ENCODE peak calls at places on chromosomes 16 and 17, in six cellular contexts. One of them, this sample, is unnamed. For H3K4me1, the result is how much of the 10 kb centered on the place peaks cover.

GRCh38 chr17:80877829-80878303 is 113.8 kb upstream of the CHMP6 start:
- DNase-seq in HepG2: no peak
- DNase-seq in stomach: no peak
- DNase-seq in GM12878: no peak
- DNase-seq in GM23338: no peak
- DNase-seq in sigmoid colon: no peak
- DNase-seq in this sample: no peak

GRCh38 chr16:57036945-57037344 is 47.6 kb downstream of the NLRC5 start:
- DNase-seq in GM23338: no peak
- DNase-seq in HepG2: no peak
- DNase-seq in sigmoid colon: no peak
- DNase-seq in stomach: no peak
- DNase-seq in GM12878: no peak
- DNase-seq in this sample: no peak

GRCh38 chr16:31071861-31072260 is 2.2 kb downstream of the ZNF668 start:
- DNase-seq in GM12878: no peak
- DNase-seq in stomach: no peak
- DNase-seq in HepG2: no peak
- DNase-seq in sigmoid colon: no peak
- DNase-seq in GM23338: no peak
- DNase-seq in this sample: no peak

GRCh38 chr16:15966420-15967222 is 17.2 kb downstream of the ABCC1 start:
- DNase-seq in stomach: no peak
- DNase-seq in GM12878: no peak
- DNase-seq in HepG2: no peak
- DNase-seq in GM23338: no peak
- DNase-seq in sigmoid colon: no peak
- DNase-seq in this sample: no peak

GRCh38 chr16:58020628-58021521 is 4.7 kb upstream of the MMP15 start:
- DNase-seq in GM23338: peak
- DNase-seq in stomach: peak
- DNase-seq in sigmoid colon: no peak
- DNase-seq in HepG2: peak
- DNase-seq in GM12878: no peak
- DNase-seq in this sample: peak

GRCh38 chr16:68658258-68658973 is 13.3 kb downstream of the CDH3 start:
- DNase-seq in sigmoid colon: no peak
- DNase-seq in GM23338: no peak
- DNase-seq in stomach: no peak
- DNase-seq in HepG2: no peak
- DNase-seq in GM12878: no peak
- DNase-seq in this sample: peak

GRCh38 chr17:50139950-50140885 is 10.3 kb upstream of the SAMD14 start:
- DNase-seq in HepG2: peak
- DNase-seq in sigmoid colon: peak
- DNase-seq in GM12878: no peak
- DNase-seq in stomach: peak
- DNase-seq in GM23338: peak
- DNase-seq in this sample: peak

GRCh38 chr17:321386-321941 is 31.1 kb downstream of the RPH3AL start:
- DNase-seq in stomach: no peak
- DNase-seq in GM12878: no peak
- DNase-seq in sigmoid colon: no peak
- DNase-seq in HepG2: no peak
- DNase-seq in GM23338: no peak
- DNase-seq in this sample: no peak

GRCh38 chr17:15922586-15922985 is 22.3 kb upstream of the ADORA2B start:
- DNase-seq in GM23338: no peak
- DNase-seq in sigmoid colon: no peak
- DNase-seq in HepG2: no peak
- DNase-seq in GM12878: no peak
- DNase-seq in stomach: no peak
- DNase-seq in this sample: no peak

GRCh38 chr16:85449195-85449884 is 163.8 kb upstream of the GSE1 start:
- DNase-seq in stomach: peak
- DNase-seq in sigmoid colon: no peak
- DNase-seq in GM23338: no peak
- DNase-seq in GM12878: no peak
- DNase-seq in HepG2: peak
- DNase-seq in this sample: no peak
- H3K4me1 ChIP-seq in stomach: half or more
- H3K4me1 ChIP-seq in sigmoid colon: under half
- H3K4me1 ChIP-seq in GM23338: under half
- H3K4me1 ChIP-seq in GM12878: under half
- H3K4me1 ChIP-seq in HepG2: half or more
- H3K4me1 ChIP-seq in this sample: under half

GRCh38 chr17:1532836-1533602 is 16.6 kb upstream of the INPP5K start:
- DNase-seq in GM12878: no peak
- DNase-seq in HepG2: no peak
- DNase-seq in GM23338: peak
- DNase-seq in sigmoid colon: no peak
- DNase-seq in stomach: no peak
- DNase-seq in this sample: no peak
- TF ChIP-seq CTCF in GM12878: peak
- TF ChIP-seq CTCF in HepG2: peak
- TF ChIP-seq CTCF in GM23338: peak
- TF ChIP-seq CTCF in sigmoid colon: peak
- TF ChIP-seq CTCF in stomach: no peak
- TF ChIP-seq CTCF in this sample: no peak

DNA sequence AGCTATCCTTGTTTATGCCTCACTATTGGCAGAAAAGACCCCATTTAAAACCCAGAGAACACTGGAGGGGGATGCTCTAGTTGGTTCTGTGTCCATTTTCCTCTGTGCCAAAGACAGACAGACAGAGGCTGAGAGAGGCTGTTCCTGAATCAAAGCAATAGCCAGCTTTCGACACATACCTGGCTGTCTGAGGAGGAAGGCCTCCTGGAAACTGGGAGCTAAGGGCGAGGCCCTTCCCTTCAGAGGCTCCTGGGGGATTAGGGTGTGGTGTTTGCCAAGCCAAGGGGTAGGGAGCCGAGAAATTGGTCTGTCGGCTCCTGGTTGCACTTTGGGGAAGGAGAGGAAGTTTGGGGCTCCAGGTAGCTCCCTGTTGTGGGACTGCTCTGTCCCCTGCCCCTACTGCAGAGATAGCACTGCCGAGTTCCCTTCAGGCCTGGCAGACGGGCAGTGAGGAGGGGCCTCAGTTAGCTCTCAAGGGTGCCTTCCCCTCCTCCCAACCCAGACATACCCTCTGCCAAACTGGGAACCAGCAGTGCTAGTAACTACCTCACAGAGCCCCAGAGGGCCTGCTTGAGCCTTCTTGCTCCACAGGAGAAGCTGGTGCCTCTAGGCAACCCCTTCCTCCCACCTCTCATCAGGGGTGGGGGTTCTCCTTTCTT is 56.1 kb downstream of the IGF2BP1 start:
- DNase-seq in GM23338: peak
- DNase-seq in stomach: no peak
- DNase-seq in GM12878: no peak
- DNase-seq in sigmoid colon: no peak
- DNase-seq in HepG2: no peak
- DNase-seq in this sample: no peak
- TF ChIP-seq POLR2AphosphoS5 in GM23338: no peak
- TF ChIP-seq POLR2AphosphoS5 in stomach: no peak
- TF ChIP-seq POLR2AphosphoS5 in GM12878: no peak
- TF ChIP-seq POLR2AphosphoS5 in sigmoid colon: no peak
- TF ChIP-seq POLR2AphosphoS5 in HepG2: no peak
- TF ChIP-seq POLR2AphosphoS5 in this sample: no peak

DNA sequence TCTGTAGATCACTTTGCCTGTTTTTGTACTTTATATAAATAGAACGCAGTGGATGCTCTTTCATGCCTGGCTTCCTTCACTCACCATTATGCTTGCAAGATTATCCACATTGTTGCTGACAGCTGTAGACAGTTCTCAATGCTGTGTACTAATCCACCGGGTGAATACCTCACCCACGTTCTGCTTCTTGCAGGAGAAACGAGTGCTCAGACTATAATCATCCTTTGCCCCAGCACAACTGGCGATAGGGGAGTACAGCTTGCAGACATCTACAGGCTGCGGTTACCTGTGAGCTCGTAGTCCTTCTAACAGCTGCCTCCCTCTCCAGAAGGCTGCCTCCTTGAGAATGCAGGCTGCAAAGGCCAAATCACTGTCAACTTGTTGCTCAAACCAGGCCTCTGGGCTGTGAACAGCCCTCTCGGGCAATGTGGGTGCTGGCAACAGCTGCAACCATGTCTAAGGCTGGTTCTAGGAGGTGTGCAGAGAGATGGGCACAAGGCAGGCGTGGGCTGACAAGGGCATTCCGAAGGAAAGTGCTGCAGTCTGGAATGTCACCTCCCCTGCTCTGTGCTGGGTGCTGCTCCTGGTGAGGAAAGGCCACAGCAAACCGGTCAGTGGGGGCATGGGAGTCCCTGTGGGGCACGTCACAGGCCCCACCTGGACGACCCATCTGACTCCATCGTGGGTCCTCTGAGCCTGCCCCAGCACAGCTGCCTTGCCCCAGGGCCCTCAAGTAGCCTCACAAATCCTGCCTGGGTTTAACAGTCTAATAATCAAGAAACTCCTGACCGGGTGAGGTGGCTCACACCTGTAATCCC is 3.0 kb upstream of the MYO15B start:
- DNase-seq in sigmoid colon: no peak
- DNase-seq in GM23338: no peak
- DNase-seq in stomach: no peak
- DNase-seq in HepG2: no peak
- DNase-seq in GM12878: no peak
- DNase-seq in this sample: no peak
- H3K4me1 ChIP-seq in sigmoid colon: under half
- H3K4me1 ChIP-seq in GM23338: under half
- H3K4me1 ChIP-seq in stomach: under half
- H3K4me1 ChIP-seq in HepG2: under half
- H3K4me1 ChIP-seq in GM12878: under half
- H3K4me1 ChIP-seq in this sample: under half

GRCh38 chr16:70770968-70771552 is 29.9 kb downstream of the VAC14 start:
- DNase-seq in GM23338: peak
- DNase-seq in GM12878: no peak
- DNase-seq in stomach: peak
- DNase-seq in sigmoid colon: no peak
- DNase-seq in HepG2: peak
- DNase-seq in this sample: peak
- TF ChIP-seq CTCF in GM23338: peak
- TF ChIP-seq CTCF in GM12878: peak
- TF ChIP-seq CTCF in stomach: peak
- TF ChIP-seq CTCF in sigmoid colon: peak
- TF ChIP-seq CTCF in HepG2: peak
- TF ChIP-seq CTCF in this sample: peak

This sample was measured in prostate gland.